ENCODE peak calls at places on chromosome 3, in nine cellular contexts. V, W, J, X, A, P, S, G and L are unnamed samples.

GRCh38 chr3:46461971-46462910 is 2.5 kb downstream of the LTF start:
- DNase-seq in W (peak; percentile 39), V (no peak), A (no peak), J (no peak), G (no peak), S (no peak), P (no peak), X (peak; percentile 18), L (no peak)

GRCh38 chr3:128210711-128211110 is 57.4 kb downstream of the EEFSEC start:
- DNase-seq in X (no peak), P (no peak), V (no peak), G (no peak), W (no peak), J (no peak), S (no peak), A (no peak), L (no peak)

GRCh38 chr3:73523661-73524060 is 101.1 kb downstream of the PDZRN3 start:
- DNase-seq in P (no peak), W (no peak), J (no peak), G (no peak), A (no peak), S (no peak), V (no peak), X (no peak), L (no peak)

GRCh38 chr3:30996467-30996866 is 102.0 kb upstream of the GADL1 start:
- DNase-seq in V (no peak), W (no peak), X (no peak), G (no peak), A (peak; percentile 78), S (no peak), J (no peak), P (no peak), L (no peak)

GRCh38 chr3:98680723-98681122 is 82.4 kb upstream of the ST3GAL6 start:
- DNase-seq in W (peak; percentile 40), P (no peak), A (no peak), S (no peak), X (peak; percentile 40), J (no peak), V (no peak), G (peak; percentile 47), L (no peak)

GRCh38 chr3:124565013-124565412 is 165.2 kb upstream of the UMPS start:
- DNase-seq in P (peak; percentile 38), S (no peak), G (no peak), A (peak; percentile 40), W (peak; percentile 78), J (peak; percentile 70), X (peak; percentile 88), V (no peak), L (peak; percentile 80)

GRCh38 chr3:78917541-78917940 is 850.3 kb downstream of the ROBO1 start:
- DNase-seq in P (no peak), J (no peak), G (no peak), A (no peak), V (no peak), W (no peak), S (peak; percentile 57), X (no peak), L (no peak)

GRCh38 chr3:32137870-32138269 is 31.4 kb downstream of the GPD1L start:
- DNase-seq in A (no peak), J (no peak), X (no peak), W (no peak), V (no peak), P (no peak), S (no peak), G (no peak), L (no peak)

GRCh38 chr3:39347586-39347876 is 18.0 kb downstream of the CCR8 start:
- DNase-seq in J (no peak), V (no peak), X (no peak), A (no peak), P (no peak), G (no peak), W (no peak), S (no peak), L (no peak)

GRCh38 chr3:124924741-124925140 is 9.8 kb downstream of the MUC13 start:
- DNase-seq in S (no peak), X (no peak), V (no peak), A (no peak), J (no peak), P (no peak), G (peak; percentile 27), W (no peak), L (no peak)

GRCh38 chr3:54649551-54649950 is 278.3 kb downstream of the LRTM1 start:
- DNase-seq in J (no peak), V (no peak), S (no peak), G (no peak), A (no peak), W (no peak), X (no peak), P (no peak), L (no peak)

GRCh38 chr3:29026959-29027358 is 253.9 kb upstream of the RBMS3 start:
- DNase-seq in G (no peak), A (no peak), X (peak; percentile 16), V (no peak), P (no peak), W (no peak), J (no peak), S (peak; percentile 6), L (no peak)

GRCh38 chr3:128681277-128681829 is 30.7 kb upstream of the RPN1 start:
- DNase-seq in X (no peak), V (no peak), J (no peak), A (no peak), G (peak; percentile 55), W (no peak), P (no peak), S (no peak), L (no peak)

GRCh38 chr3:45119824-45120614 is 26.2 kb downstream of the CDCP1 start:
- DNase-seq in X (peak; percentile 73), S (no peak), P (no peak), J (no peak), W (no peak), G (no peak), A (no peak), V (no peak), L (no peak)